ENCODE peak calls at places on chromosomes 5 and 9, in eight cellular contexts. F is DND-41, R is OCI-LY7, C is A673, Q is cardiac fibroblast, S is omental fat pad, B is fibroblast of lung, P is osteocyte. O is an unnamed sample.

GRCh38 chr5:56480305-56481146 is 247.4 kb upstream of the ANKRD55 start:
- DNase-seq in F (no peak), R (peak; percentile 61), C (peak; percentile 33), Q (peak; percentile 43), S (no peak), B (peak; percentile 75), P (no peak), O (no peak)

GRCh38 chr5:76438025-76438424 is 34.9 kb downstream of the IQGAP2 start:
- DNase-seq in F (no peak), R (no peak), C (no peak), Q (no peak), S (no peak), B (no peak), P (no peak), O (no peak)

GRCh38 chr9:36934478-36935065 is 99.5 kb downstream of the PAX5 start:
- DNase-seq in F (no peak), R (no peak), C (peak; percentile 36), Q (no peak), S (no peak), B (no peak), P (peak; percentile 48), O (no peak)

GRCh38 chr5:36569456-36569855 is 37.0 kb upstream of the SLC1A3 start:
- DNase-seq in F (no peak), R (no peak), C (peak; percentile 47), Q (peak; percentile 59), S (no peak), B (peak; percentile 49), P (no peak), O (no peak)

GRCh38 chr9:69905291-69905690 is 84.7 kb downstream of the CFAP95 start:
- DNase-seq in F (no peak), R (no peak), C (no peak), Q (peak; percentile 51), S (no peak), B (peak; percentile 38), P (no peak), O (no peak)

GRCh38 chr5:123371575-123372179 is 51.5 kb downstream of the CEP120 start:
- DNase-seq in F (peak; percentile 15), R (peak; percentile 5), C (peak; percentile 63), Q (peak; percentile 46), S (peak; percentile 30), B (no peak), P (no peak), O (no peak)

GRCh38 chr9:34642679-34643078 is 3.8 kb upstream of the GALT start:
- DNase-seq in F (no peak), R (no peak), C (peak; percentile 47), Q (no peak), S (no peak), B (no peak), P (no peak), O (no peak)

GRCh38 chr9:18014556-18014955 is 435.7 kb downstream of the SH3GL2 start:
- DNase-seq in F (no peak), R (no peak), C (no peak), Q (peak; percentile 3), S (no peak), B (no peak), P (no peak), O (no peak)

GRCh38 chr5:5126444-5126843 is 13.7 kb upstream of the ADAMTS16 start:
- DNase-seq in F (no peak), R (no peak), C (no peak), Q (no peak), S (no peak), B (no peak), P (no peak), O (no peak)

GRCh38 chr9:107584186-107584585 is 94.6 kb upstream of the KLF4 start:
- DNase-seq in F (no peak), R (no peak), C (no peak), Q (no peak), S (no peak), B (peak; percentile 21), P (no peak), O (no peak)

GRCh38 chr9:86034863-86035734 is 64.3 kb downstream of the GOLM1 start:
- DNase-seq in F (no peak), R (peak; percentile 12), C (peak; percentile 71), Q (peak; percentile 58), S (no peak), B (peak; percentile 66), P (no peak), O (no peak)

GRCh38 chr9:35749515-35750255 is 598 bp downstream of the RGP1 start:
- DNase-seq in F (peak; percentile 14), R (peak; percentile 57), C (no peak), Q (no peak), S (no peak), B (no peak), P (no peak), O (no peak)

GRCh38 chr5:88556415-88556814 is 287.8 kb upstream of the TMEM161B start:
- DNase-seq in F (no peak), R (no peak), C (no peak), Q (no peak), S (no peak), B (peak; percentile 76), P (no peak), O (no peak)

GRCh38 chr5:42912184-42912766 is 100.6 kb upstream of the SELENOP start:
- DNase-seq in F (peak; percentile 53), R (peak; percentile 33), C (peak; percentile 72), Q (peak; percentile 79), S (no peak), B (peak; percentile 42), P (no peak), O (no peak)

GRCh38 chr5:148687427-148687826 is 33.1 kb upstream of the HTR4 start:
- DNase-seq in F (peak; percentile 4), R (peak; percentile 32), C (peak; percentile 56), Q (peak; percentile 42), S (no peak), B (peak; percentile 20), P (no peak), O (no peak)
- TF ChIP-seq CTCF in F (peak; percentile 44), R (peak; percentile 73), C (peak; percentile 54), Q (peak; percentile 60), S (no peak), B (no peak), P (no peak), O (no peak)

GRCh38 chr9:121837113-121838010 is 185.9 kb downstream of the DAB2IP start:
- DNase-seq in F (no peak), R (no peak), C (no peak), Q (peak; percentile 49), S (no peak), B (peak; percentile 29), P (peak; percentile 67), O (no peak)

GRCh38 chr9:121839726-121840500 is 188.5 kb downstream of the DAB2IP start:
- DNase-seq in F (no peak), R (no peak), C (no peak), Q (no peak), S (no peak), B (no peak), P (peak; percentile 64), O (no peak)

GRCh38 chr9:121836382-121836885 is 185.0 kb downstream of the DAB2IP start:
- DNase-seq in F (no peak), R (no peak), C (no peak), Q (no peak), S (no peak), B (no peak), P (peak; percentile 54), O (no peak)

GRCh38 chr9:121840838-121841760 is 189.7 kb downstream of the DAB2IP start:
- DNase-seq in F (no peak), R (peak; percentile 20), C (no peak), Q (no peak), S (no peak), B (no peak), P (peak; percentile 64), O (no peak)

GRCh38 chr9:121838757-121839669 is 187.6 kb downstream of the DAB2IP start:
- DNase-seq in F (no peak), R (peak; percentile 63), C (peak; percentile 21), Q (no peak), S (no peak), B (no peak), P (peak; percentile 66), O (no peak)
- TF ChIP-seq CTCF in F (no peak), R (peak; percentile 74), C (peak; percentile 28), Q (no peak), S (no peak), B (no peak), P (peak; percentile 11), O (no peak)

GRCh38 chr5:112628219-112628618 is 109.5 kb upstream of the APC start:
- DNase-seq in F (no peak), R (no peak), C (no peak), Q (no peak), S (no peak), B (no peak), P (no peak), O (no peak)
- TF ChIP-seq CTCF in F (no peak), R (no peak), C (no peak), Q (no peak), S (no peak), B (no peak), P (no peak), O (no peak)

GRCh38 chr9:136923881-136924280 is 20.7 kb downstream of the FBXW5 start:
- DNase-seq in F (no peak), R (peak; percentile 36), C (no peak), Q (no peak), S (no peak), B (no peak), P (no peak), O (no peak)

GRCh38 chr9:136926749-136927148 is 17.8 kb downstream of the FBXW5 start:
- DNase-seq in F (no peak), R (no peak), C (no peak), Q (no peak), S (no peak), B (no peak), P (no peak), O (no peak)

GRCh38 chr9:136927343-136928261 is 16.9 kb downstream of the FBXW5 start:
- DNase-seq in F (no peak), R (no peak), C (no peak), Q (peak; percentile 55), S (no peak), B (peak; percentile 33), P (no peak), O (no peak)

GRCh38 chr9:136926154-136926704 is 18.3 kb downstream of the FBXW5 start:
- DNase-seq in F (no peak), R (no peak), C (no peak), Q (no peak), S (no peak), B (no peak), P (no peak), O (no peak)

GRCh38 chr9:136925414-136926153 is 19.0 kb downstream of the FBXW5 start:
- DNase-seq in F (no peak), R (no peak), C (no peak), Q (no peak), S (no peak), B (no peak), P (no peak), O (no peak)
- TF ChIP-seq CTCF in F (no peak), R (no peak), C (no peak), Q (no peak), S (no peak), B (no peak), P (no peak), O (no peak)

DNA sequence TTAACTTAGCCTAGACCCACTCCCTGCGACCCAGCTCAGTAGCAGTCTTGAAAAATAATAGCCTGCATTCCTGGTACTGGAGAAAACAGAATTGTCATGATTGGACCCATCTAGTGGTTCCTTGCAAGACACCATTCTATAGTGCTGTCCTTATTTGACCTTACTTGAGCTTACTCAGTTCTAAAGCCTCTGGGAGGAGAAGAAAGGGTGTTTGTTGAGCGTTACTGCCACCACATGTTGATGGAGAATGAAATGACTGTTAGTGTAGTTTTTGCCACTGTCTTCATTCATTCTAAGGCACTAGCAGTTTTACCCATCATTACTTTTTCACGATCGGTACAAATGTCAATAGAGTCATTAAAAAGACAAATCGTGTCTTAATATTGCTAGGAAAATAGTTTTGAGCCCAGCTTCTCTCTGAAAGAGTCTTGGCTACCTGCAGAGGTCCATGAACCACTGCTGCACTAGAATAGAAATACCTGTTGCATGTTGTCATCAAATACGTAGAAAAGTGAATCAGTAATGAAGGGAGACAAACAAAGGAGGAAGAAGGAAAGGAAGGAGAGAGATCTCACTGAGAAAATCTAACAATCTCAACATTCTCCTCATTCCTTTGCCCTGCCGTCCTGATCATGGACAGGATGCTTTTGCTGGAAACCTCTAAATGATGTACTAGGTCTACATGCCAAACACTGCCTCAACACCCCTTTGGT is 96.0 kb downstream of the LIX1 start:
- DNase-seq in F (no peak), R (peak; percentile 36), C (no peak), Q (peak; percentile 43), S (no peak), B (peak; percentile 15), P (no peak), O (no peak)
- TF ChIP-seq CTCF in F (peak; percentile 48), R (peak; percentile 50), C (no peak), Q (no peak), S (no peak), B (no peak), P (peak; percentile 41), O (no peak)

O was measured in esophagus squamous epithelium.